ENCODE peak calls at places on chromosome 12, in nine cellular contexts. M, F, U, I, S, A, Y, P and R are unnamed samples.

GRCh38 chr12:32444895-32445294 is 45.5 kb downstream of the FGD4 start:
- DNase-seq in M (no peak), F (peak; percentile 90), U (no peak), I (peak; percentile 93), S (no peak), A (peak; percentile 82), Y (peak; percentile 58), P (peak; percentile 85), R (peak; percentile 79)

GRCh38 chr12:111597731-111598636 is 1.1 kb downstream of the ATXN2 start:
- DNase-seq in M (peak; percentile 23), F (no peak), U (peak; percentile 16), I (no peak), S (no peak), A (peak; percentile 30), Y (peak; percentile 37), P (peak; percentile 15), R (no peak)

GRCh38 chr12:50050410-50051280 is 6.8 kb upstream of the ASIC1 start:
- DNase-seq in M (no peak), F (no peak), U (no peak), I (no peak), S (no peak), A (no peak), Y (no peak), P (peak; percentile 66), R (no peak)

GRCh38 chr12:27549231-27549800 is 25.3 kb downstream of the PPFIBP1 start:
- DNase-seq in M (no peak), F (peak; percentile 73), U (no peak), I (peak; percentile 74), S (no peak), A (peak; percentile 92), Y (no peak), P (no peak), R (peak; percentile 83)

GRCh38 chr12:112939761-112940357 is 1.6 kb downstream of the OAS3 start:
- DNase-seq in M (no peak), F (no peak), U (no peak), I (no peak), S (no peak), A (no peak), Y (peak; percentile 70), P (no peak), R (no peak)

GRCh38 chr12:58969227-58969626 is 48.9 kb upstream of the LRIG3 start:
- DNase-seq in M (no peak), F (no peak), U (no peak), I (no peak), S (no peak), A (no peak), Y (no peak), P (no peak), R (no peak)

GRCh38 chr12:92539966-92540791 is 162.6 kb upstream of the PLEKHG7 start:
- DNase-seq in M (no peak), F (no peak), U (no peak), I (no peak), S (no peak), A (no peak), Y (no peak), P (peak; percentile 78), R (no peak)

GRCh38 chr12:121451931-121452330 is 52.0 kb downstream of the RNF34 start:
- DNase-seq in M (no peak), F (no peak), U (no peak), I (no peak), S (no peak), A (no peak), Y (no peak), P (no peak), R (no peak)

GRCh38 chr12:130254476-130255276 is 83.0 kb upstream of the PIWIL1 start:
- DNase-seq in M (peak; percentile 91), F (no peak), U (no peak), I (no peak), S (no peak), A (peak; percentile 60), Y (no peak), P (no peak), R (no peak)

GRCh38 chr12:54759751-54760150 is 94.6 kb upstream of the MUCL1 start:
- DNase-seq in M (no peak), F (peak; percentile 1), U (no peak), I (no peak), S (no peak), A (peak; percentile 43), Y (peak; percentile 72), P (peak; percentile 24), R (peak; percentile 11)

GRCh38 chr12:12452326-12452725 is 95.4 kb downstream of the BORCS5 start:
- DNase-seq in M (no peak), F (no peak), U (no peak), I (no peak), S (no peak), A (no peak), Y (no peak), P (no peak), R (no peak)

GRCh38 chr12:65998031-65998430 is 132.5 kb downstream of the LLPH start:
- DNase-seq in M (no peak), F (no peak), U (no peak), I (no peak), S (no peak), A (no peak), Y (no peak), P (no peak), R (no peak)

GRCh38 chr12:104280111-104280510 is 23.4 kb upstream of the EID3 start:
- DNase-seq in M (no peak), F (no peak), U (no peak), I (no peak), S (no peak), A (peak; percentile 42), Y (no peak), P (no peak), R (no peak)

GRCh38 chr12:131920157-131920508 is 8.9 kb upstream of the PUS1 start:
- DNase-seq in M (no peak), F (no peak), U (no peak), I (no peak), S (no peak), A (no peak), Y (no peak), P (no peak), R (no peak)

GRCh38 chr12:51357374-51358047 is 11.0 kb upstream of the CELA1 start:
- DNase-seq in M (no peak), F (no peak), U (no peak), I (no peak), S (no peak), A (no peak), Y (peak; percentile 40), P (no peak), R (no peak)

GRCh38 chr12:117010693-117011451 is 88.3 kb downstream of the TESC start:
- DNase-seq in M (no peak), F (no peak), U (no peak), I (no peak), S (no peak), A (no peak), Y (no peak), P (no peak), R (no peak)

GRCh38 chr12:121799842-121800693 is 3.7 kb upstream of the SETD1B start:
- DNase-seq in M (peak; percentile 88), F (no peak), U (peak; percentile 75), I (peak; percentile 71), S (no peak), A (peak; percentile 76), Y (peak; percentile 67), P (peak; percentile 53), R (peak; percentile 84)

GRCh38 chr12:50928392-50928791 is 24.0 kb upstream of the HIGD1C start:
- DNase-seq in M (no peak), F (no peak), U (no peak), I (no peak), S (no peak), A (no peak), Y (no peak), P (no peak), R (no peak)

GRCh38 chr12:105100207-105100985 is 7.1 kb upstream of the WASHC4 start:
- DNase-seq in M (no peak), F (no peak), U (no peak), I (no peak), S (no peak), A (peak; percentile 61), Y (no peak), P (no peak), R (peak; percentile 51)